ENCODE peak calls at places on chromosome 14, in eight cellular contexts. Q is sigmoid colon, A is heart left ventricle, F is breast epithelium, Y is upper lobe of right lung, D is endodermal cell, N is lower lobe of right lung, P is psoas muscle. U is an unnamed sample.

GRCh38 chr14:95237956-95238355 is 80.6 kb upstream of the DICER1 start:
- DNase-seq in P (no peak), F (no peak), N (no peak), Q (no peak), D (no peak), A (peak; percentile 35), Y (no peak), U (no peak)

GRCh38 chr14:79585845-79586244 is 625.5 kb downstream of the DIO2 start:
- DNase-seq in D (no peak), Q (no peak), Y (no peak), N (no peak), P (no peak), F (no peak), A (no peak), U (no peak)

GRCh38 chr14:98173291-98173690 is 1098.7 kb downstream of the BCL11B start:
- DNase-seq in D (no peak), N (no peak), F (no peak), Q (no peak), A (no peak), Y (no peak), P (no peak), U (no peak)

GRCh38 chr14:67218126-67218525 is 23.1 kb upstream of the PALS1 start:
- DNase-seq in Y (no peak), N (no peak), Q (no peak), D (no peak), P (no peak), F (no peak), A (no peak), U (no peak)

GRCh38 chr14:61559641-61560201 is 135.6 kb upstream of the HIF1A start:
- DNase-seq in D (no peak), Q (no peak), F (no peak), A (no peak), N (no peak), Y (no peak), P (no peak), U (no peak)

GRCh38 chr14:103735815-103736545 is 20.4 kb downstream of the ZFYVE21 start:
- DNase-seq in Q (peak; percentile 59), P (no peak), Y (peak; percentile 61), D (no peak), F (peak; percentile 79), A (no peak), N (peak; percentile 39), U (no peak)

GRCh38 chr14:46250113-46250703 is 401.4 kb downstream of the RPL10L start:
- DNase-seq in F (no peak), D (no peak), A (no peak), Q (no peak), P (no peak), N (no peak), Y (no peak), U (peak; percentile 43)

GRCh38 chr14:71123579-71124135 is 216.4 kb downstream of the PCNX1 start:
- DNase-seq in Y (no peak), P (no peak), Q (no peak), D (no peak), N (no peak), F (no peak), A (no peak), U (no peak)

GRCh38 chr14:91302391-91302790 is 57.9 kb upstream of the GPR68 start:
- DNase-seq in Y (no peak), A (no peak), N (peak; percentile 11), F (no peak), D (no peak), P (no peak), Q (no peak), U (no peak)

GRCh38 chr14:77316872-77317271 is 3.8 kb downstream of the POMT2 start:
- DNase-seq in Q (peak; percentile 46), F (peak; percentile 54), N (no peak), Y (no peak), D (peak; percentile 40), A (no peak), P (peak; percentile 34), U (peak; percentile 72)

GRCh38 chr14:53967606-53968005 is 11.0 kb upstream of the BMP4 start:
- DNase-seq in Y (no peak), F (no peak), D (no peak), A (no peak), P (no peak), Q (no peak), N (no peak), U (no peak)

GRCh38 chr14:75158843-75159614 is 17.4 kb downstream of the TMED10 start:
- DNase-seq in F (no peak), P (no peak), Q (no peak), D (no peak), N (no peak), Y (no peak), A (no peak), U (peak; percentile 35)

GRCh38 chr14:103207038-103207403 is 83.8 kb downstream of the TNFAIP2 start:
- DNase-seq in A (peak; percentile 71), Y (peak; percentile 82), P (peak; percentile 93), N (peak; percentile 68), F (peak; percentile 65), Q (peak; percentile 94), D (peak; percentile 80), U (no peak)

GRCh38 chr14:24915403-24915921 is 134.5 kb downstream of the STXBP6 start:
- DNase-seq in N (no peak), Q (no peak), D (no peak), F (no peak), P (no peak), A (no peak), Y (no peak), U (no peak)

GRCh38 chr14:26867171-26867757 is 269.4 kb upstream of the NOVA1 start:
- DNase-seq in P (no peak), A (no peak), N (no peak), F (no peak), D (peak; percentile 59), Y (no peak), Q (no peak), U (peak; percentile 64)

GRCh38 chr14:74963705-74964271 is 8.4 kb upstream of the PGF start:
- DNase-seq in Y (no peak), N (no peak), F (peak; percentile 66), A (no peak), P (no peak), D (no peak), Q (peak; percentile 58), U (peak; percentile 86)

GRCh38 chr14:65704850-65705249 is 292.3 kb downstream of the FUT8 start:
- DNase-seq in A (no peak), Y (no peak), D (no peak), P (no peak), Q (no peak), N (no peak), F (no peak), U (peak; percentile 21)

GRCh38 chr14:48936352-48936751 is 649.8 kb downstream of the RPS29 start:
- DNase-seq in D (no peak), P (no peak), Q (peak; percentile 64), Y (no peak), N (no peak), A (no peak), F (no peak), U (no peak)

GRCh38 chr14:44963775-44964380 is 1.9 kb downstream of the TOGARAM1 start:
- DNase-seq in A (no peak), F (no peak), N (no peak), Q (no peak), P (no peak), Y (no peak), D (peak; percentile 62), U (no peak)

GRCh38 chr14:44971459-44971858 is 9.5 kb downstream of the TOGARAM1 start:
- DNase-seq in A (no peak), F (no peak), N (no peak), D (no peak), Y (no peak), Q (no peak), P (no peak), U (no peak)

GRCh38 chr14:44970907-44971306 is 8.9 kb downstream of the TOGARAM1 start:
- DNase-seq in A (no peak), Q (no peak), D (no peak), F (no peak), N (no peak), Y (no peak), P (no peak), U (no peak)

GRCh38 chr14:44962573-44963528 is 861 bp downstream of the TOGARAM1 start:
- DNase-seq in Y (peak; percentile 74), A (peak; percentile 39), F (peak; percentile 28), N (peak; percentile 70), D (no peak), Q (peak; percentile 87), P (peak; percentile 66), U (peak; percentile 24)

GRCh38 chr14:44966601-44967336 is 4.8 kb downstream of the TOGARAM1 start:
- DNase-seq in Y (no peak), P (no peak), Q (no peak), D (no peak), N (no peak), A (no peak), F (no peak), U (no peak)
- H3K4me3 ChIP-seq in Y (peak overlapping the region; percentile 79), P (peak overlapping the region; percentile 89), Q (peak overlapping the region; percentile 13), D (peak overlapping the region; percentile 78), N (peak overlapping the region; percentile 91), A (no peak overlapping the region), F (peak overlapping the region; percentile 76), U (no peak overlapping the region)

GRCh38 chr14:23076785-23077408 is 18.0 kb downstream of the ACIN1 start:
- DNase-seq in N (no peak), A (no peak), Y (no peak), P (no peak), D (peak; percentile 74), F (no peak), Q (no peak), U (no peak)
- TF ChIP-seq CTCF in N (peak; percentile 52), A (peak; percentile 56), Y (peak; percentile 60), P (peak; percentile 66), D (peak; percentile 85), F (peak; percentile 58), Q (no peak), U (peak; percentile 56)

DNA sequence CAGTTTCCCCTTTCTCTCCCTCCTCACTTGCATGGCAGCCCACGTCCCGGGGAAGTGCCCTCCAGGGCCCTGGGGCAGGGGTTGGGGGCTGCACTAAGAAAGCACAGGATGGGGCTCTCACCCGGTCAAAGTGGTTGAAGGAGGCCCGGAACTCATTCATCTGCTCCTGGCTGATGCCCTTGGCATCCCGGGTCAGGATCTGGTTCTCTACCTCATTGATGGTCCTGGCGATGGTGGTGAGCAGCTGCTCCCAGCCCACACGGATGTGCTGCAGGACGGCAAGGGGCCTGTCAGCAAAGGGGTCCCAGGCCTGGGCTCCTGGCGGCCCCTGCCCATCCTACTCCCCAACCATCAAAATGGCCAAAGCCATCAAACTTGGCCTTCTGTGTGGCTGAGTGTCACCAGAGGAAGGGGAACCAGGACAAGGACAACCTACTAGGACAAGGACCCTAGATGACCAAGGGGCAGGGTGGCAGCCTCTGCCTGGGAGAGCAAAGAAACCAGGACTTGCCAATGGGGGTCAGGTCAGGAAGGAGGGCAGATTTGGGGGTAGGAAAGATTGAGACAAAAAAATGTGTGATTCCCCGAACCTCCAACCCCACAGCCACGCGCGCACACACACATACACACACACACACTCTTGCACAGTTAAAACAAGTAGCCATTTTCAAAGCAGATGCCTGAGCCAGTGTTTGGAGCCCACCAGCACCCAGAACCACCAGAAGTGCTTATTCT is 87.1 kb upstream of the ZFP36L1 start:
- DNase-seq in A (no peak), N (no peak), Y (no peak), Q (peak; percentile 44), F (no peak), P (no peak), D (no peak), U (no peak)
- H3K36me3 ChIP-seq in A (peaks cover 59% of the 10 kb centered on the region), N (peaks cover 98% of the 10 kb centered on the region), Y (peaks cover 99% of the 10 kb centered on the region), Q (peaks cover 83% of the 10 kb centered on the region), F (peaks cover 11% of the 10 kb centered on the region), P (no peaks in the 10 kb centered on the region), D (peaks cover 94% of the 10 kb centered on the region), U (peaks cover 73% of the 10 kb centered on the region)

DNA sequence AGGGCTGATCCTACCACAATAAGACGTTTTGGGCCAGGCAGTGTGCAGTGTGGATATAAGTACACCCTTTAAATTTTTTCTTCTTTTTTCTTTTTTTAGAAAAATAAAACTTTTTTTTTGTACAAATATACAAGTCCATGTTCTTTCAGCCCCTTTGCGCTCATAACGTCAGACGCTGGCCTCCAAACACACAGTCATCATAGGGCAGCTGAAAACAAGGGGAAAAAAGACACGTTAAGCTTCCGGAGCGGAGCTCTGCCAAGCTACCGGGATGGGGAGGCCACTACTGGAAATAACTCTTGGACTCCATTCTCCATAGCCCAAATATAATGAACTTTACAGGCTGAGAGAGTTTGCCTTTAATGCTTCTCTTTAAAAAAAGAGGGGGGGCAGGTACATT is 2.7 kb downstream of the NFKBIA start:
- DNase-seq in A (peak; percentile 68), N (no peak), Y (no peak), F (no peak), P (no peak), D (no peak), Q (peak; percentile 75), U (no peak)
- H3K4me3 ChIP-seq in A (peak overlapping the region; percentile 74), N (peak overlapping the region; percentile 93), Y (peak overlapping the region; percentile 97), F (peak overlapping the region; percentile 84), P (peak overlapping the region; percentile 98), D (peak overlapping the region; percentile 98), Q (peak overlapping the region; percentile 99), U (peak overlapping the region; percentile 94)